ENCODE peak calls at places on chromosomes 6 and 20, in seven cellular contexts. K is SK-N-SH, Q is H1, C is HCT116, U is K562, Y is GM12878, E is HepG2. S is an unnamed sample.
A peak's percentile ranks its signal among the peaks of the same experiment; 100 is the strongest.

GRCh38 chr6:91476000-91476399 is 889.1 kb upstream of the MAP3K7 start:
- DNase-seq in Y (no peak), E (peak; percentile 7), U (no peak), K (peak; percentile 1), Q (no peak), C (no peak), S (peak; percentile 2)

GRCh38 chr6:157151989-157152388 is 171.3 kb downstream of the TMEM242 start:
- DNase-seq in Q (no peak), C (no peak), U (no peak), Y (no peak), E (no peak), K (peak; percentile 57), S (no peak)

GRCh38 chr6:70547313-70547712 is 19.4 kb upstream of the SDHAF4 start:
- DNase-seq in Y (no peak), Q (no peak), C (no peak), U (no peak), K (peak; percentile 13), E (no peak), S (peak; percentile 57)

GRCh38 chr6:165704001-165704748 is 41.1 kb upstream of the PDE10A start:
- DNase-seq in U (no peak), C (no peak), Y (no peak), Q (no peak), K (no peak), E (no peak), S (no peak)

GRCh38 chr20:19777981-19778380 is 19.9 kb downstream of the RIN2 start:
- DNase-seq in Q (no peak), C (no peak), K (no peak), E (no peak), Y (no peak), U (no peak), S (no peak)

GRCh38 chr20:50360218-50360672 is 149.9 kb upstream of the PTPN1 start:
- DNase-seq in U (no peak), Q (no peak), C (no peak), K (no peak), E (no peak), Y (no peak), S (peak; percentile 51)

GRCh38 chr6:156557269-156557885 is 219.8 kb upstream of the ARID1B start:
- DNase-seq in E (peak; percentile 26), Q (no peak), U (no peak), K (no peak), Y (no peak), C (no peak), S (peak; percentile 54)

GRCh38 chr6:2767327-2767985 is 2.3 kb downstream of the WRNIP1 start:
- DNase-seq in C (no peak), Q (no peak), E (no peak), Y (no peak), U (no peak), K (no peak), S (no peak)

GRCh38 chr6:170128811-170129681 is 161.8 kb downstream of the DLL1 start:
- DNase-seq in E (no peak), Y (no peak), U (no peak), C (no peak), K (no peak), Q (peak; percentile 33), S (no peak)

DNA sequence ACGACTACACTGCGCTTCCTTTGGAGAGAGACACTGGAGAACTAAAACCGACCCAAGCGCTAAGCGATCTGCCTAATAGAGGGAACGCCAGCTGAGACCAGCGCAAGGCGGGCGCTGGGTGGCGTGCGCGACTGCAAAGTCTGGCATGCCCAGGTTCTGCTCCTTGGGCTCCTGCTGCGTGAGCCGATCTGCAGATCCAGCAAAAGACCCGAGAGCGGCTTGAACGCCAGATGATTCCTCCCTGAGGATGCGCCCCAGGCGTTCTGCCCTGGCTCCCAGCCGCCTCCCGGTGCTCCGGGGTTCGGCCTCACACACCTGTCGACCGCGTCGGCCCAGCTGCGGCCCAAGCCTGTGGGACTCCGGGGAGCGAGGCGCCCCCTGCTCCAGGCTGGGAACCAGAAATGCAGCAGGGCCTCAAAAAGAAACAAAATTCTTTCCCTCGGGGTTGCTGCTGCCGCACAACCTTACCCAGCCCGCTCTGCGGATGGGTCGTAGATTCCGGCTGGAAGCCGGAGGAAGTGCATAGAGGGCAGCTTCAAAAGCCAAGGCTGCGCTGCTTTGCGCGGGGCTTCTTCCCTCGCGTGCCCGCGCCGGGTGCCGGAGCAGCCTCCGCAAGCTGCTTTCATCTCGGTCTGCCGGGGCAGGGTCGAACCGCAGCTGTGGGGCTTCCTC is 17.9 kb upstream of the PRDM13 start:
- DNase-seq in Y (no peak), U (no peak), E (peak; percentile 59), C (no peak), Q (peak; percentile 84), K (peak; percentile 74), S (peak; percentile 59)
- TF ChIP-seq JUND in Y (no peak), U (no peak), E (no peak), C (no peak), Q (no peak), K (no peak), S (no peak)

GRCh38 chr20:56629464-56630085 is 469 bp downstream of the TFAP2C start:
- DNase-seq in Y (no peak), C (no peak), E (no peak), U (no peak), Q (no peak), K (peak; percentile 37), S (no peak)

GRCh38 chr20:56628873-56629463 is at the start of gene TFAP2C:
- DNase-seq in U (peak; percentile 89), C (peak; percentile 54), Q (peak; percentile 78), Y (no peak), K (peak; percentile 62), E (no peak), S (peak; percentile 97)

GRCh38 chr20:56627122-56628014 is 1.7 kb upstream of the TFAP2C start:
- DNase-seq in E (no peak), U (no peak), C (no peak), K (peak; percentile 26), Y (no peak), Q (peak; percentile 65), S (no peak)

GRCh38 chr20:56626367-56627121 is 2.6 kb upstream of the TFAP2C start:
- DNase-seq in Y (no peak), U (peak; percentile 54), E (no peak), C (peak; percentile 10), K (peak; percentile 74), Q (peak; percentile 83), S (no peak)

GRCh38 chr20:56628015-56628872 is 862 bp upstream of the TFAP2C start:
- DNase-seq in E (no peak), K (peak; percentile 32), C (no peak), Q (peak; percentile 68), U (no peak), Y (no peak), S (peak; percentile 81)
- TF ChIP-seq JUND in E (no peak), K (no peak), C (no peak), Q (no peak), U (no peak), Y (no peak), S (no peak)

GRCh38 chr6:26497610-26498009 is 2.5 kb upstream of the BTN1A1 start:
- DNase-seq in U (no peak), Q (no peak), C (no peak), K (no peak), E (no peak), Y (no peak), S (no peak)

GRCh38 chr6:26502169-26502568 is 2.1 kb downstream of the BTN1A1 start:
- DNase-seq in K (no peak), Y (peak; percentile 25), C (no peak), U (no peak), E (peak; percentile 41), Q (no peak), S (no peak)

GRCh38 chr6:26500102-26500501 is at the start of gene BTN1A1:
- DNase-seq in K (no peak), Y (no peak), E (no peak), U (no peak), C (no peak), Q (no peak), S (peak; percentile 16)

GRCh38 chr6:26501482-26501986 is 1.4 kb downstream of the BTN1A1 start:
- DNase-seq in Q (peak; percentile 72), K (peak; percentile 69), U (no peak), Y (no peak), E (no peak), C (no peak), S (no peak)
- TF ChIP-seq JUND in Q (no peak), K (no peak), U (no peak), Y (no peak), E (no peak), C (no peak), S (no peak)

GRCh38 chr6:27669278-27669797 is 196.4 kb upstream of the ZNF184 start:
- DNase-seq in C (no peak), K (no peak), Y (no peak), U (no peak), E (no peak), Q (no peak), S (peak; percentile 62)

GRCh38 chr6:27667651-27668441 is 194.9 kb upstream of the ZNF184 start:
- DNase-seq in Q (no peak), Y (no peak), E (no peak), K (no peak), U (no peak), C (no peak), S (peak; percentile 32)

GRCh38 chr6:27669798-27670301 is 196.9 kb upstream of the ZNF184 start:
- DNase-seq in U (peak; percentile 47), Q (no peak), C (no peak), K (no peak), Y (no peak), E (no peak), S (no peak)

GRCh38 chr6:27668442-27669275 is 195.8 kb upstream of the ZNF184 start:
- DNase-seq in C (peak; percentile 80), Q (peak; percentile 95), U (peak; percentile 82), K (peak; percentile 44), Y (no peak), E (peak; percentile 66), S (no peak)

DNA sequence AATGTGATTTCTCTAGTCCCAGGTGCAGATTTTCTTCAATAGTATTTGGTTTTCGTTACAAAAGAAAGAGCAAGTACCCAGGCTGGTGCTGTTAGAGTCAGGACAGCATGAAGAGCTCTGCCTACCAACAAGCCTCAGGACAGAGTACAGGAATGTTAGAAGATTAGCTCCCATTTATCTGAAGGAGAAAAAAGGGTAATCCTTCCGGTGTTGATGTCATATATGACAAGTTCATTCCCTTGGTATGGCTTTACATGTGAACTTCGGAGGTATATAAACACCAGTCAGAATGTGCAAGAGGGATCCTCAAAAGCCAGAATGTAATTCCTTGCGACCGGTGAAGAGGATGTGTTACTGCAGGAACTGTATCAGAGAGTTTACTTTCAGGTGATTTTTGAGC is 194.1 kb upstream of the ZNF184 start:
- DNase-seq in C (no peak), Q (no peak), Y (no peak), K (no peak), E (no peak), U (no peak), S (no peak)
- TF ChIP-seq JUND in C (no peak), Q (no peak), Y (no peak), K (no peak), E (no peak), U (no peak), S (no peak)

GRCh38 chr6:16512585-16513109 is 248.6 kb downstream of the ATXN1 start:
- DNase-seq in Q (no peak), C (no peak), E (no peak), U (no peak), Y (no peak), K (no peak), S (no peak)
- TF ChIP-seq JUND in Q (no peak), C (no peak), E (no peak), U (no peak), Y (no peak), K (no peak), S (no peak)

GRCh38 chr6:28980797-28981390 is 24.2 kb downstream of the ZNF311 start:
- DNase-seq in U (peak; percentile 85), Q (peak; percentile 72), E (peak; percentile 100), Y (peak; percentile 11), C (peak; percentile 80), K (peak; percentile 86), S (no peak)
- TF ChIP-seq JUND in U (peak; percentile 60), Q (no peak), E (no peak), Y (no peak), C (peak; percentile 5), K (no peak), S (no peak)

GRCh38 chr20:25272223-25273000 is 24.5 kb downstream of the PYGB start:
- DNase-seq in E (no peak), C (no peak), Q (peak; percentile 32), K (no peak), Y (no peak), U (no peak), S (no peak)
- TF ChIP-seq JUND in E (no peak), C (no peak), Q (no peak), K (no peak), Y (no peak), U (no peak), S (no peak)

S was measured in T47D.